ENCODE peak calls at places on chromosome 21, in five cellular contexts. One of them, this sample, is unnamed.

GRCh38 chr21:27220416-27220815 is 253.5 kb upstream of the ADAMTS5 start:
- DNase-seq in mucosa of descending colon: no peak
- DNase-seq in heart left ventricle: no peak
- DNase-seq in prostate gland: no peak
- DNase-seq in body of pancreas: no peak
- DNase-seq in this sample: no peak

GRCh38 chr21:32448803-32449594 is 36.5 kb downstream of the EVA1C start:
- DNase-seq in mucosa of descending colon: no peak
- DNase-seq in prostate gland: no peak
- DNase-seq in body of pancreas: no peak
- DNase-seq in heart left ventricle: no peak
- DNase-seq in this sample: no peak

GRCh38 chr21:32455548-32455947 is 43.0 kb downstream of the EVA1C start:
- DNase-seq in prostate gland: peak; percentile 61
- DNase-seq in mucosa of descending colon: no peak
- DNase-seq in body of pancreas: no peak
- DNase-seq in heart left ventricle: no peak
- DNase-seq in this sample: no peak

GRCh38 chr21:38804617-38805281 is 980 bp upstream of the ETS2 start:
- DNase-seq in prostate gland: peak; percentile 72
- DNase-seq in mucosa of descending colon: peak; percentile 87
- DNase-seq in body of pancreas: peak; percentile 78
- DNase-seq in heart left ventricle: peak; percentile 88
- DNase-seq in this sample: no peak

GRCh38 chr21:25402134-25402957 is 204.9 kb downstream of the MRPL39 start:
- DNase-seq in body of pancreas: no peak
- DNase-seq in heart left ventricle: no peak
- DNase-seq in mucosa of descending colon: no peak
- DNase-seq in prostate gland: no peak
- DNase-seq in this sample: no peak

GRCh38 chr21:33026878-33027400 is 1.2 kb downstream of the OLIG2 start:
- DNase-seq in mucosa of descending colon: no peak
- DNase-seq in prostate gland: no peak
- DNase-seq in body of pancreas: no peak
- DNase-seq in heart left ventricle: no peak
- DNase-seq in this sample: no peak

GRCh38 chr21:39867198-39867650 is at the start of gene PCP4:
- DNase-seq in prostate gland: peak; percentile 58
- DNase-seq in heart left ventricle: no peak
- DNase-seq in body of pancreas: peak; percentile 58
- DNase-seq in mucosa of descending colon: peak; percentile 73
- DNase-seq in this sample: peak; percentile 10

GRCh38 chr21:46622226-46622625 is 13.2 kb upstream of the PRMT2 start:
- DNase-seq in body of pancreas: peak; percentile 40
- DNase-seq in prostate gland: no peak
- DNase-seq in mucosa of descending colon: no peak
- DNase-seq in heart left ventricle: peak; percentile 74
- DNase-seq in this sample: no peak

GRCh38 chr21:27423906-27424595 is 457.2 kb upstream of the ADAMTS5 start:
- DNase-seq in body of pancreas: no peak
- DNase-seq in mucosa of descending colon: no peak
- DNase-seq in prostate gland: no peak
- DNase-seq in heart left ventricle: no peak
- DNase-seq in this sample: no peak

GRCh38 chr21:25701529-25701928 is 33.2 kb downstream of the ATP5PF start:
- DNase-seq in prostate gland: no peak
- DNase-seq in mucosa of descending colon: no peak
- DNase-seq in heart left ventricle: no peak
- DNase-seq in body of pancreas: no peak
- DNase-seq in this sample: no peak

GRCh38 chr21:31457675-31458074 is 113.6 kb upstream of the TIAM1 start:
- DNase-seq in prostate gland: no peak
- DNase-seq in body of pancreas: no peak
- DNase-seq in mucosa of descending colon: no peak
- DNase-seq in heart left ventricle: no peak
- DNase-seq in this sample: no peak

GRCh38 chr21:15121655-15122120 is 56.9 kb upstream of the NRIP1 start:
- DNase-seq in mucosa of descending colon: no peak
- DNase-seq in prostate gland: no peak
- DNase-seq in body of pancreas: peak; percentile 86
- DNase-seq in heart left ventricle: no peak
- DNase-seq in this sample: peak; percentile 49

GRCh38 chr21:31554511-31555022 is 104.9 kb upstream of the SOD1 start:
- DNase-seq in heart left ventricle: no peak
- DNase-seq in body of pancreas: no peak
- DNase-seq in mucosa of descending colon: no peak
- DNase-seq in prostate gland: no peak
- DNase-seq in this sample: no peak

GRCh38 chr21:38965910-38966504 is 160.3 kb downstream of the ETS2 start:
- DNase-seq in mucosa of descending colon: peak; percentile 92
- DNase-seq in heart left ventricle: no peak
- DNase-seq in body of pancreas: peak; percentile 87
- DNase-seq in prostate gland: no peak
- DNase-seq in this sample: no peak

GRCh38 chr21:33041981-33042380 is 16.2 kb downstream of the OLIG2 start:
- DNase-seq in prostate gland: no peak
- DNase-seq in mucosa of descending colon: no peak
- DNase-seq in heart left ventricle: no peak
- DNase-seq in body of pancreas: no peak
- DNase-seq in this sample: no peak

GRCh38 chr21:39217356-39218081 is 34.3 kb upstream of the PSMG1 start:
- DNase-seq in prostate gland: no peak
- DNase-seq in mucosa of descending colon: no peak
- DNase-seq in heart left ventricle: no peak
- DNase-seq in body of pancreas: no peak
- DNase-seq in this sample: peak; percentile 48

GRCh38 chr21:18370292-18370691 is 33.3 kb downstream of the TMPRSS15 start:
- DNase-seq in heart left ventricle: no peak
- DNase-seq in body of pancreas: no peak
- DNase-seq in prostate gland: no peak
- DNase-seq in mucosa of descending colon: no peak
- DNase-seq in this sample: no peak

GRCh38 chr21:35933466-35933865 is 126.9 kb downstream of the SETD4 start:
- DNase-seq in mucosa of descending colon: peak; percentile 16
- DNase-seq in body of pancreas: peak; percentile 37
- DNase-seq in heart left ventricle: no peak
- DNase-seq in prostate gland: no peak
- DNase-seq in this sample: no peak

GRCh38 chr21:33642896-33643657 is 776 bp downstream of the ITSN1 start:
- DNase-seq in mucosa of descending colon: peak; percentile 51
- DNase-seq in body of pancreas: peak; percentile 19
- DNase-seq in prostate gland: peak; percentile 10
- DNase-seq in heart left ventricle: peak; percentile 71
- DNase-seq in this sample: no peak

GRCh38 chr21:46437096-46437498 is 21.6 kb upstream of the DIP2A start:
- DNase-seq in heart left ventricle: no peak
- DNase-seq in body of pancreas: no peak
- DNase-seq in mucosa of descending colon: no peak
- DNase-seq in prostate gland: no peak
- DNase-seq in this sample: no peak

GRCh38 chr21:15301736-15302135 is 236.9 kb upstream of the NRIP1 start:
- DNase-seq in prostate gland: no peak
- DNase-seq in body of pancreas: no peak
- DNase-seq in heart left ventricle: no peak
- DNase-seq in mucosa of descending colon: no peak
- DNase-seq in this sample: no peak

GRCh38 chr21:30349572-30349971 is 1.2 kb upstream of the KRTAP23-1 start:
- DNase-seq in heart left ventricle: no peak
- DNase-seq in mucosa of descending colon: no peak
- DNase-seq in body of pancreas: no peak
- DNase-seq in prostate gland: no peak
- DNase-seq in this sample: no peak

GRCh38 chr21:33383056-33383888 is 19.9 kb upstream of the IFNGR2 start:
- DNase-seq in heart left ventricle: peak; percentile 80
- DNase-seq in body of pancreas: peak; percentile 50
- DNase-seq in prostate gland: peak; percentile 38
- DNase-seq in mucosa of descending colon: peak; percentile 71
- DNase-seq in this sample: no peak

GRCh38 chr21:38134084-38134873 is 122.5 kb upstream of the KCNJ15 start:
- DNase-seq in heart left ventricle: no peak
- DNase-seq in mucosa of descending colon: no peak
- DNase-seq in prostate gland: no peak
- DNase-seq in body of pancreas: no peak
- DNase-seq in this sample: no peak

GRCh38 chr21:43269461-43269860 is 100.7 kb downstream of the CRYAA start:
- DNase-seq in mucosa of descending colon: no peak
- DNase-seq in prostate gland: no peak
- DNase-seq in body of pancreas: no peak
- DNase-seq in heart left ventricle: peak; percentile 35
- DNase-seq in this sample: no peak

GRCh38 chr21:21682172-21682571 is 684.0 kb downstream of the NCAM2 start:
- DNase-seq in prostate gland: no peak
- DNase-seq in mucosa of descending colon: no peak
- DNase-seq in heart left ventricle: no peak
- DNase-seq in body of pancreas: no peak
- DNase-seq in this sample: no peak

GRCh38 chr21:15282666-15283065 is 217.9 kb upstream of the NRIP1 start:
- DNase-seq in body of pancreas: no peak
- DNase-seq in heart left ventricle: no peak
- DNase-seq in prostate gland: no peak
- DNase-seq in mucosa of descending colon: no peak
- DNase-seq in this sample: peak; percentile 70

GRCh38 chr21:15004721-15005370 is 60.0 kb downstream of the NRIP1 start:
- DNase-seq in body of pancreas: no peak
- DNase-seq in mucosa of descending colon: no peak
- DNase-seq in prostate gland: no peak
- DNase-seq in heart left ventricle: no peak
- DNase-seq in this sample: no peak

GRCh38 chr21:32184485-32184884 is 94.4 kb downstream of the MIS18A start:
- DNase-seq in body of pancreas: no peak
- DNase-seq in heart left ventricle: no peak
- DNase-seq in mucosa of descending colon: no peak
- DNase-seq in prostate gland: no peak
- DNase-seq in this sample: no peak

GRCh38 chr21:45220714-45221113 is 67.0 kb downstream of the POFUT2 start:
- DNase-seq in mucosa of descending colon: no peak
- DNase-seq in prostate gland: no peak
- DNase-seq in heart left ventricle: no peak
- DNase-seq in body of pancreas: no peak
- DNase-seq in this sample: no peak

GRCh38 chr21:45217010-45217409 is 70.7 kb downstream of the POFUT2 start:
- DNase-seq in body of pancreas: no peak
- DNase-seq in mucosa of descending colon: no peak
- DNase-seq in heart left ventricle: no peak
- DNase-seq in prostate gland: no peak
- DNase-seq in this sample: no peak

GRCh38 chr21:45220106-45220505 is 67.6 kb downstream of the POFUT2 start:
- DNase-seq in mucosa of descending colon: no peak
- DNase-seq in prostate gland: no peak
- DNase-seq in body of pancreas: no peak
- DNase-seq in heart left ventricle: no peak
- DNase-seq in this sample: no peak

GRCh38 chr21:45222001-45222400 is 65.7 kb downstream of the POFUT2 start:
- DNase-seq in prostate gland: no peak
- DNase-seq in body of pancreas: no peak
- DNase-seq in mucosa of descending colon: no peak
- DNase-seq in heart left ventricle: no peak
- DNase-seq in this sample: no peak

GRCh38 chr21:45219517-45219916 is 68.2 kb downstream of the POFUT2 start:
- DNase-seq in heart left ventricle: no peak
- DNase-seq in body of pancreas: no peak
- DNase-seq in mucosa of descending colon: no peak
- DNase-seq in prostate gland: no peak
- DNase-seq in this sample: no peak
- TF ChIP-seq CTCF in heart left ventricle: no peak
- TF ChIP-seq CTCF in body of pancreas: no peak
- TF ChIP-seq CTCF in mucosa of descending colon: no peak
- TF ChIP-seq CTCF in prostate gland: no peak
- TF ChIP-seq CTCF in this sample: no peak

GRCh38 chr21:34881421-34881820 is 167.7 kb downstream of the RUNX1 start:
- DNase-seq in prostate gland: no peak
- DNase-seq in heart left ventricle: no peak
- DNase-seq in mucosa of descending colon: no peak
- DNase-seq in body of pancreas: no peak
- DNase-seq in this sample: no peak
- H3K4me3 ChIP-seq in prostate gland: peak overlapping the region; percentile 1
- H3K4me3 ChIP-seq in heart left ventricle: no peak overlapping the region
- H3K4me3 ChIP-seq in mucosa of descending colon: no peak overlapping the region
- H3K4me3 ChIP-seq in body of pancreas: no peak overlapping the region
- H3K4me3 ChIP-seq in this sample: no peak overlapping the region

GRCh38 chr21:28636988-28637691 is 355.5 kb downstream of the LTN1 start:
- DNase-seq in body of pancreas: no peak
- DNase-seq in heart left ventricle: no peak
- DNase-seq in prostate gland: no peak
- DNase-seq in mucosa of descending colon: no peak
- DNase-seq in this sample: no peak
- TF ChIP-seq CTCF in body of pancreas: no peak
- TF ChIP-seq CTCF in heart left ventricle: no peak
- TF ChIP-seq CTCF in prostate gland: no peak
- TF ChIP-seq CTCF in mucosa of descending colon: no peak
- TF ChIP-seq CTCF in this sample: no peak

GRCh38 chr21:44918581-44919033 is 2.1 kb downstream of the ITGB2 start:
- DNase-seq in body of pancreas: no peak
- DNase-seq in prostate gland: no peak
- DNase-seq in heart left ventricle: no peak
- DNase-seq in mucosa of descending colon: no peak
- DNase-seq in this sample: no peak

GRCh38 chr21:44919111-44919912 is 1.4 kb downstream of the ITGB2 start:
- DNase-seq in mucosa of descending colon: no peak
- DNase-seq in body of pancreas: no peak
- DNase-seq in heart left ventricle: no peak
- DNase-seq in prostate gland: no peak
- DNase-seq in this sample: no peak

GRCh38 chr21:44921928-44922327 is 1.2 kb upstream of the ITGB2 start:
- DNase-seq in prostate gland: no peak
- DNase-seq in heart left ventricle: no peak
- DNase-seq in body of pancreas: no peak
- DNase-seq in mucosa of descending colon: no peak
- DNase-seq in this sample: no peak

GRCh38 chr21:44920694-44921604 is at the start of gene ITGB2:
- DNase-seq in body of pancreas: no peak
- DNase-seq in prostate gland: no peak
- DNase-seq in heart left ventricle: peak; percentile 88
- DNase-seq in mucosa of descending colon: peak; percentile 42
- DNase-seq in this sample: no peak

GRCh38 chr21:44919913-44920693 is 596 bp downstream of the ITGB2 start:
- DNase-seq in body of pancreas: no peak
- DNase-seq in prostate gland: no peak
- DNase-seq in heart left ventricle: no peak
- DNase-seq in mucosa of descending colon: no peak
- DNase-seq in this sample: no peak
- H3K4me3 ChIP-seq in body of pancreas: no peak overlapping the region
- H3K4me3 ChIP-seq in prostate gland: no peak overlapping the region
- H3K4me3 ChIP-seq in heart left ventricle: peak overlapping the region; percentile 29
- H3K4me3 ChIP-seq in mucosa of descending colon: no peak overlapping the region
- H3K4me3 ChIP-seq in this sample: no peak overlapping the region

DNA sequence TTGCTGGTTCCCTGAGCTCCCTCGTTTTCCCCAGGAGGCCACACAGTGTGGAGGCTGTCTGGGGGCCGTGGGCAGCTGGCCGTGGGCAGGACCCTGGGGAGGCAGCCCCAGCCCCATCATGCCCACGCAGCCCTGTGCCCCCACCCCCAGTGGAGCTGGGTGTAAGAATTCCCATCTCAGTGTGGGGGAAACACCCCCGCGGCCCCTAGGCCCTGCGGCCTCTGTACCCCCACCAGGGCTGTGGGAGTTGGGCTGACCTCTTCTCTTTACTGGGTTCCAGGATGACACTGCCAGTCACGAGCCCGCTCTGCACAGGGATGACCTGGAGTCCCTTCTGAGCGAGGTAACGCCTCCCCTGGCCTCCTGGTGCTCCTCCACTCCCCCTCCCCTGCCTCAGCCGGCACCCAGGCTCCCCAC is 3.7 kb upstream of the PFKL start:
- DNase-seq in body of pancreas: no peak
- DNase-seq in prostate gland: no peak
- DNase-seq in mucosa of descending colon: no peak
- DNase-seq in heart left ventricle: no peak
- DNase-seq in this sample: no peak
- TF ChIP-seq CTCF in body of pancreas: no peak
- TF ChIP-seq CTCF in prostate gland: no peak
- TF ChIP-seq CTCF in mucosa of descending colon: no peak
- TF ChIP-seq CTCF in heart left ventricle: no peak
- TF ChIP-seq CTCF in this sample: no peak

This sample was measured in LNCaP clone FGC.